ENCODE peak calls at places on chromosomes 7 and 10, in nine cellular contexts. Q is C1 segment of cervical spinal cord; C is GM03348; Y is EH; H is neuronal stem cell; V is hypothalamus; F is effector memory CD8-positive, alpha-beta T cell; T is activated CD8-positive, alpha-beta memory T cell treated with anti-CD3 and anti-CD28 coated beads, Interleukin-2, amount 50 U/mL, for 48 hours; W is left cardiac atrium. S is an unnamed sample.
A peak's percentile ranks its signal among the peaks of the same experiment; 100 is the strongest.

GRCh38 chr7:15495170-15495569 is 66.6 kb downstream of the AGMO start:
- DNase-seq in C (no peak), Q (no peak), W (no peak), H (no peak), F (no peak), T (no peak), V (no peak), Y (no peak), S (no peak)

GRCh38 chr10:95767884-95768556 is 12.1 kb downstream of the ENTPD1 start:
- DNase-seq in H (no peak), C (no peak), V (no peak), Y (peak; percentile 44), W (peak; percentile 41), F (no peak), Q (no peak), T (no peak), S (peak; percentile 52)

GRCh38 chr7:138891446-138891810 is 89.8 kb downstream of the KIAA1549 start:
- DNase-seq in Q (no peak), Y (peak; percentile 79), F (no peak), H (no peak), T (no peak), W (no peak), V (no peak), C (peak; percentile 63), S (no peak)

GRCh38 chr7:94449151-94449725 is 54.5 kb downstream of the COL1A2 start:
- DNase-seq in H (no peak), Q (no peak), C (peak; percentile 62), V (no peak), T (no peak), F (no peak), W (no peak), Y (peak; percentile 54), S (no peak)

GRCh38 chr7:111744501-111745155 is 182.3 kb upstream of the IMMP2L start:
- DNase-seq in C (peak; percentile 24), T (no peak), F (no peak), W (no peak), Q (no peak), H (no peak), Y (peak; percentile 54), V (no peak), S (no peak)

GRCh38 chr10:99370993-99371392 is 41.8 kb downstream of the CNNM1 start:
- DNase-seq in T (no peak), V (no peak), Q (no peak), H (peak; percentile 31), C (peak; percentile 36), F (no peak), W (no peak), Y (peak; percentile 63), S (no peak)

GRCh38 chr7:92944633-92945032 is 108.3 kb upstream of the CDK6 start:
- DNase-seq in C (no peak), H (no peak), T (no peak), V (no peak), Y (no peak), Q (no peak), W (no peak), F (no peak), S (no peak)

GRCh38 chr10:121332829-121333765 is 265.1 kb downstream of the FGFR2 start:
- DNase-seq in H (no peak), W (no peak), F (no peak), V (peak; percentile 15), Q (no peak), Y (no peak), C (no peak), T (no peak), S (no peak)

GRCh38 chr7:27955011-27955410 is 215.0 kb downstream of the TAX1BP1 start:
- DNase-seq in T (no peak), Y (no peak), C (no peak), F (no peak), W (no peak), V (no peak), H (no peak), Q (no peak), S (no peak)

GRCh38 chr10:117531371-117532002 is 11.1 kb upstream of the EMX2 start:
- DNase-seq in Y (no peak), W (no peak), T (no peak), V (no peak), Q (no peak), H (no peak), C (no peak), F (no peak), S (no peak)

GRCh38 chr7:154640266-154640865 is 362.6 kb downstream of the PAXIP1 start:
- DNase-seq in F (no peak), V (peak; percentile 43), W (no peak), Q (no peak), Y (no peak), C (no peak), T (no peak), H (peak; percentile 27), S (peak; percentile 60)

GRCh38 chr7:35524112-35524804 is 170.7 kb downstream of the HERPUD2 start:
- DNase-seq in Q (no peak), V (no peak), F (no peak), W (no peak), T (no peak), H (no peak), C (no peak), Y (no peak), S (no peak)

GRCh38 chr10:62233494-62234283 is 35.0 kb downstream of the RTKN2 start:
- DNase-seq in Q (no peak), F (no peak), W (no peak), C (peak; percentile 20), V (no peak), T (no peak), Y (peak; percentile 48), H (no peak), S (no peak)

GRCh38 chr7:96547371-96547811 is 162.3 kb downstream of the SEM1 start:
- DNase-seq in F (no peak), Q (no peak), V (no peak), H (no peak), T (no peak), C (no peak), Y (no peak), W (no peak), S (no peak)

GRCh38 chr7:36852017-36852416 is 127.7 kb upstream of the AOAH start:
- DNase-seq in V (no peak), W (no peak), T (no peak), Y (no peak), C (no peak), H (no peak), Q (no peak), F (no peak), S (no peak)

GRCh38 chr10:7408003-7408493 is 2.8 kb downstream of the SFMBT2 start:
- DNase-seq in C (no peak), Y (no peak), F (no peak), V (peak; percentile 11), T (peak; percentile 72), W (peak; percentile 69), Q (no peak), H (no peak), S (peak; percentile 60)

GRCh38 chr7:92667816-92668540 is 77.8 kb upstream of the FAM133B start:
- DNase-seq in V (no peak), Q (no peak), W (no peak), F (no peak), Y (peak; percentile 55), T (no peak), C (no peak), H (no peak), S (no peak)

GRCh38 chr7:37592366-37592765 is 91.2 kb upstream of the GPR141 start:
- DNase-seq in Y (no peak), V (no peak), W (no peak), Q (no peak), T (no peak), C (no peak), F (no peak), H (no peak), S (no peak)

GRCh38 chr7:23594879-23595604 is 2.1 kb upstream of the CCDC126 start:
- DNase-seq in W (no peak), H (no peak), T (no peak), Y (no peak), F (no peak), C (no peak), Q (no peak), V (no peak), S (no peak)

GRCh38 chr7:4297165-4297842 is 384.8 kb upstream of the FOXK1 start:
- DNase-seq in F (no peak), Y (no peak), H (no peak), V (no peak), T (no peak), C (no peak), W (no peak), Q (no peak), S (no peak)

GRCh38 chr7:87759511-87759910 is 116.6 kb downstream of the SLC25A40 start:
- DNase-seq in C (no peak), T (no peak), F (no peak), Y (no peak), V (no peak), Q (no peak), W (no peak), H (no peak), S (no peak)

GRCh38 chr10:48594799-48595198 is 10.1 kb downstream of the ARHGAP22 start:
- DNase-seq in V (no peak), W (no peak), T (no peak), Q (no peak), C (no peak), H (no peak), Y (no peak), F (no peak), S (no peak)

GRCh38 chr7:137411446-137411845 is 67.9 kb upstream of the PTN start:
- DNase-seq in F (no peak), Q (no peak), C (no peak), H (no peak), T (no peak), V (no peak), Y (no peak), W (no peak), S (no peak)

GRCh38 chr7:24946467-24946866 is 33.5 kb downstream of the OSBPL3 start:
- DNase-seq in Q (no peak), W (no peak), T (no peak), V (no peak), F (no peak), C (no peak), H (no peak), Y (no peak), S (no peak)

GRCh38 chr7:19957664-19958063 is 184.2 kb upstream of the TMEM196 start:
- DNase-seq in V (no peak), F (no peak), H (no peak), T (no peak), W (no peak), Q (no peak), C (peak; percentile 18), Y (peak; percentile 28), S (no peak)